ENCODE peak calls at places on chromosomes 6 and 20, in eight cellular contexts. W is MM.1S, T is lower lobe of right lung, M is mammary epithelial cell, Q is astrocyte, I is neural progenitor cell, R is RWPE2, X is mesendoderm. B is an unnamed sample.

GRCh38 chr20:13302647-13303425 is 81.8 kb downstream of the ISM1 start:
- DNase-seq in W (peak; percentile 33), T (no peak), M (peak; percentile 30), Q (no peak), I (peak; percentile 52), R (no peak), X (peak; percentile 38), B (no peak)

GRCh38 chr6:41467627-41468404 is 78.4 kb upstream of the FOXP4 start:
- DNase-seq in W (no peak), T (no peak), M (no peak), Q (no peak), I (no peak), R (no peak), X (no peak), B (no peak)

GRCh38 chr6:11755725-11756124 is 22.9 kb downstream of the ADTRP start:
- DNase-seq in W (no peak), T (no peak), M (no peak), Q (no peak), I (no peak), R (no peak), X (no peak), B (no peak)

GRCh38 chr6:166900130-166900708 is 56.1 kb downstream of the RNASET2 start:
- DNase-seq in W (no peak), T (no peak), M (no peak), Q (no peak), I (no peak), R (no peak), X (no peak), B (no peak)

GRCh38 chr6:135097172-135097571 is 42.5 kb upstream of the HBS1L start:
- DNase-seq in W (no peak), T (no peak), M (no peak), Q (no peak), I (no peak), R (no peak), X (no peak), B (no peak)

GRCh38 chr6:118905851-118906250 is 11.9 kb downstream of the ASF1A start:
- DNase-seq in W (no peak), T (no peak), M (no peak), Q (no peak), I (no peak), R (no peak), X (no peak), B (no peak)

GRCh38 chr20:49948809-49949507 is 12.8 kb downstream of the RNF114 start:
- DNase-seq in W (no peak), T (no peak), M (no peak), Q (peak; percentile 97), I (no peak), R (no peak), X (no peak), B (peak; percentile 92)

GRCh38 chr20:31824125-31824485 is 4.9 kb downstream of the MYLK2 start:
- DNase-seq in W (no peak), T (no peak), M (no peak), Q (no peak), I (no peak), R (no peak), X (no peak), B (no peak)

GRCh38 chr6:154228521-154228905 is 128.1 kb downstream of the IPCEF1 start:
- DNase-seq in W (no peak), T (no peak), M (no peak), Q (no peak), I (no peak), R (no peak), X (no peak), B (no peak)

GRCh38 chr20:831251-831650 is 2.3 kb upstream of the FAM110A start:
- DNase-seq in W (no peak), T (no peak), M (no peak), Q (no peak), I (no peak), R (no peak), X (no peak), B (no peak)

GRCh38 chr6:83294676-83295075 is 101.5 kb downstream of the RWDD2A start:
- DNase-seq in W (no peak), T (no peak), M (no peak), Q (no peak), I (no peak), R (no peak), X (no peak), B (no peak)
- H3K27me3 ChIP-seq in W (no peaks in the 10 kb centered on the region), T (no peaks in the 10 kb centered on the region), M (no peaks in the 10 kb centered on the region), Q (no peaks in the 10 kb centered on the region), I (no peaks in the 10 kb centered on the region), R (no peaks in the 10 kb centered on the region), X (no peaks in the 10 kb centered on the region), B (no peaks in the 10 kb centered on the region)

DNA sequence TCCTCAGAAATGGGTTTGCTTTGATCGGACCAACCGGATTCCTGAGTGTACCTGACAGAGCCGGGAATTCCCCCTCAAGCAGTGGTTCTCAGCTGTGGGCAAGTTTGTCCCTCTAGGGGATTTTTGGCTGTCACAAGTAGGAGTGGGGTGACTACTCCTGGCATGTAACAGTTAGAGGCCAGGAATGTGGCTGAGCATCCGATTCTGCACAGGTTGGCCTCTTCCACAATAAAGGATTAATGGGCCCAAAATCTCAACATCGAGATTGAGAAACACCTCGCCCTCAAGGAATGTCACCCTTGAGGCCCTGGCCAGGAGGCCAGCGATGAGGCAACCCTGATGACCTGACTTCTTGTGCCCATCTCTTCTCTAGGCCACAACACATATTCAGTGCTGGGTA is 7.9 kb downstream of the AGPAT4 start:
- DNase-seq in W (no peak), T (no peak), M (no peak), Q (no peak), I (no peak), R (no peak), X (peak; percentile 69), B (no peak)
- H3K4me3 ChIP-seq in W (no peak overlapping the region), T (no peak overlapping the region), M (no peak overlapping the region), Q (no peak overlapping the region), I (no peak overlapping the region), R (no peak overlapping the region), X (no peak overlapping the region), B (no peak overlapping the region)

GRCh38 chr6:2464641-2465040 is 219.2 kb upstream of the GMDS start:
- DNase-seq in W (no peak), T (no peak), M (no peak), Q (no peak), I (no peak), R (no peak), X (no peak), B (no peak)

GRCh38 chr6:2462831-2463230 is 217.4 kb upstream of the GMDS start:
- DNase-seq in W (no peak), T (no peak), M (no peak), Q (no peak), I (no peak), R (no peak), X (no peak), B (no peak)

GRCh38 chr6:2465336-2465735 is 219.9 kb upstream of the GMDS start:
- DNase-seq in W (no peak), T (no peak), M (no peak), Q (no peak), I (no peak), R (no peak), X (no peak), B (no peak)

GRCh38 chr6:2460216-2460734 is 214.9 kb upstream of the GMDS start:
- DNase-seq in W (no peak), T (no peak), M (no peak), Q (peak; percentile 40), I (no peak), R (no peak), X (no peak), B (peak; percentile 49)
- H3K27me3 ChIP-seq in W (no peaks in the 10 kb centered on the region), T (no peaks in the 10 kb centered on the region), M (no peaks in the 10 kb centered on the region), Q (no peaks in the 10 kb centered on the region), I (no peaks in the 10 kb centered on the region), R (no peaks in the 10 kb centered on the region), X (no peaks in the 10 kb centered on the region), B (no peaks in the 10 kb centered on the region)

GRCh38 chr20:63955846-63956663 is at the start of gene UCKL1:
- DNase-seq in W (peak; percentile 90), T (peak; percentile 95), M (peak; percentile 78), Q (peak; percentile 77), I (peak; percentile 98), R (peak; percentile 88), X (peak; percentile 95), B (peak; percentile 89)
- H3K4me3 ChIP-seq in W (peak within 1 kb of the TSS; percentile 100), T (peak within 1 kb of the TSS; percentile 86), M (peak within 1 kb of the TSS; percentile 92), Q (peak within 1 kb of the TSS; percentile 84), I (peak within 1 kb of the TSS; percentile 100), R (peak within 1 kb of the TSS; percentile 88), X (peak within 1 kb of the TSS; percentile 97), B (peak within 1 kb of the TSS; percentile 73)

GRCh38 chr20:21101453-21102251 is 4.5 kb downstream of the LINC00237 start:
- DNase-seq in W (no peak), T (no peak), M (no peak), Q (no peak), I (peak; percentile 75), R (no peak), X (peak; percentile 91), B (no peak)

GRCh38 chr20:21099653-21100589 is 6.2 kb downstream of the LINC00237 start:
- DNase-seq in W (peak; percentile 29), T (peak; percentile 80), M (no peak), Q (no peak), I (peak; percentile 69), R (no peak), X (peak; percentile 61), B (no peak)

GRCh38 chr20:21102691-21103311 is 3.4 kb downstream of the LINC00237 start:
- DNase-seq in W (no peak), T (peak; percentile 66), M (peak; percentile 35), Q (no peak), I (peak; percentile 82), R (no peak), X (peak; percentile 73), B (no peak)

GRCh38 chr20:21102252-21102609 is 3.9 kb downstream of the LINC00237 start:
- DNase-seq in W (no peak), T (peak; percentile 51), M (no peak), Q (no peak), I (peak; percentile 50), R (no peak), X (peak; percentile 74), B (no peak)

GRCh38 chr20:21100590-21101452 is 5.3 kb downstream of the LINC00237 start:
- DNase-seq in W (no peak), T (peak; percentile 55), M (no peak), Q (no peak), I (peak; percentile 91), R (no peak), X (peak; percentile 75), B (peak; percentile 66)
- H3K27me3 ChIP-seq in W (peaks cover 71% of the 10 kb centered on the region), T (peaks cover 91% of the 10 kb centered on the region), M (peaks cover 63% of the 10 kb centered on the region), Q (peaks cover 92% of the 10 kb centered on the region), I (peaks cover 99% of the 10 kb centered on the region), R (peaks cover 100% of the 10 kb centered on the region), X (peaks cover 46% of the 10 kb centered on the region), B (peaks cover 72% of the 10 kb centered on the region)

GRCh38 chr20:8534368-8534767 is 402.3 kb downstream of the PLCB1 start:
- DNase-seq in W (no peak), T (no peak), M (no peak), Q (no peak), I (peak; percentile 45), R (no peak), X (peak; percentile 58), B (no peak)

GRCh38 chr20:8532169-8532568 is 400.1 kb downstream of the PLCB1 start:
- DNase-seq in W (no peak), T (no peak), M (no peak), Q (no peak), I (no peak), R (no peak), X (peak; percentile 27), B (no peak)

GRCh38 chr20:8535403-8536003 is 403.4 kb downstream of the PLCB1 start:
- DNase-seq in W (peak; percentile 17), T (no peak), M (no peak), Q (no peak), I (peak; percentile 32), R (no peak), X (peak; percentile 22), B (peak; percentile 19)

GRCh38 chr20:8540466-8540865 is 408.4 kb downstream of the PLCB1 start:
- DNase-seq in W (no peak), T (no peak), M (no peak), Q (no peak), I (no peak), R (no peak), X (no peak), B (no peak)

GRCh38 chr20:8536219-8536618 is 404.2 kb downstream of the PLCB1 start:
- DNase-seq in W (no peak), T (no peak), M (no peak), Q (no peak), I (no peak), R (no peak), X (no peak), B (no peak)
- H3K4me3 ChIP-seq in W (no peak overlapping the region), T (no peak overlapping the region), M (no peak overlapping the region), Q (no peak overlapping the region), I (no peak overlapping the region), R (no peak overlapping the region), X (no peak overlapping the region), B (no peak overlapping the region)